ENCODE peak calls at places on chromosomes 4 and X, in eight cellular contexts. L is ovary; F is GM23338; E is pancreas; V is naive thymus-derived CD4-positive, alpha-beta T cell; J is adrenal gland; D is left ventricle myocardium inferior; P is mammary epithelial cell. Z is an unnamed sample.

GRCh38 chrX:45295587-45295986 is 94.9 kb upstream of the DIPK2B start:
- DNase-seq in P (peak; percentile 46), L (no peak), J (no peak), V (no peak), D (no peak), E (no peak), F (no peak), Z (no peak)

GRCh38 chr4:152310223-152310622 is 225.7 kb downstream of the FBXW7 start:
- DNase-seq in V (no peak), P (peak; percentile 85), D (no peak), L (no peak), F (peak; percentile 37), E (no peak), J (no peak), Z (no peak)

GRCh38 chr4:30716671-30717207 is 3.4 kb upstream of the PCDH7 start:
- DNase-seq in V (no peak), D (no peak), J (no peak), P (peak; percentile 20), F (peak; percentile 57), L (no peak), E (no peak), Z (no peak)

GRCh38 chr4:5640096-5640495 is 68.3 kb downstream of the EVC2 start:
- DNase-seq in F (no peak), J (no peak), L (no peak), V (no peak), D (no peak), P (no peak), E (no peak), Z (no peak)

GRCh38 chr4:73432169-73433000 is 3.6 kb upstream of the AFP start:
- DNase-seq in V (no peak), E (no peak), P (no peak), L (no peak), J (no peak), D (no peak), F (no peak), Z (no peak)

GRCh38 chr4:35711127-35711526 is 533.2 kb downstream of the ARAP2 start:
- DNase-seq in E (no peak), F (no peak), L (no peak), D (no peak), P (no peak), J (no peak), V (no peak), Z (no peak)

GRCh38 chrX:124217289-124218251 is 114.9 kb upstream of the TEX13D start:
- DNase-seq in P (peak; percentile 83), D (no peak), J (no peak), L (no peak), E (no peak), V (peak; percentile 84), F (peak; percentile 42), Z (no peak)

GRCh38 chrX:2894885-2895292 is 34.2 kb downstream of the ARSD start:
- DNase-seq in J (peak; percentile 27), V (no peak), L (no peak), F (no peak), D (no peak), E (peak; percentile 36), P (no peak), Z (no peak)

GRCh38 chr4:151176711-151177110 is 77.3 kb downstream of the RPS3A start:
- DNase-seq in E (no peak), F (no peak), P (no peak), J (no peak), L (no peak), D (no peak), V (no peak), Z (no peak)

GRCh38 chrX:118272237-118272636 is 73.7 kb upstream of the WDR44 start:
- DNase-seq in D (no peak), J (no peak), L (no peak), P (peak; percentile 27), E (no peak), V (no peak), F (no peak), Z (no peak)

GRCh38 chr4:99762728-99763127 is 53.9 kb upstream of the DAPP1 start:
- DNase-seq in D (no peak), E (no peak), J (no peak), P (no peak), V (no peak), L (no peak), F (no peak), Z (no peak)

GRCh38 chr4:40087799-40088366 is 31.2 kb downstream of the N4BP2 start:
- DNase-seq in L (no peak), V (no peak), D (no peak), P (no peak), J (no peak), E (no peak), F (no peak), Z (no peak)

GRCh38 chr4:6324999-6325790 is 55.5 kb downstream of the WFS1 start:
- DNase-seq in V (no peak), E (no peak), P (peak; percentile 23), D (peak; percentile 34), F (peak; percentile 28), L (no peak), J (no peak), Z (peak; percentile 82)

GRCh38 chr4:81164623-81165416 is 50.2 kb downstream of the PRKG2 start:
- DNase-seq in L (no peak), J (no peak), V (no peak), P (peak; percentile 96), D (no peak), E (no peak), F (no peak), Z (no peak)

GRCh38 chr4:135256111-135256510 is 1054.5 kb upstream of the PABPC4L start:
- DNase-seq in F (no peak), L (no peak), J (no peak), D (no peak), V (no peak), P (no peak), E (no peak), Z (no peak)

GRCh38 chr4:186104114-186104894 is at the start of gene FAM149A:
- DNase-seq in F (peak; percentile 83), L (peak; percentile 51), J (peak; percentile 43), P (peak; percentile 3), D (peak; percentile 24), V (peak; percentile 17), E (peak; percentile 85), Z (peak; percentile 88)

GRCh38 chrX:46704767-46705386 is 54.0 kb downstream of the SLC9A7 start:
- DNase-seq in L (no peak), P (peak; percentile 66), F (no peak), D (no peak), V (no peak), J (no peak), E (no peak), Z (no peak)

GRCh38 chr4:90165883-90166282 is 38.7 kb downstream of the CCSER1 start:
- DNase-seq in J (no peak), P (no peak), V (no peak), F (no peak), D (no peak), E (no peak), L (no peak), Z (no peak)

GRCh38 chr4:52670121-52670520 is 11.0 kb upstream of the USP46 start:
- DNase-seq in L (no peak), J (no peak), F (no peak), E (no peak), P (peak; percentile 63), V (no peak), D (no peak), Z (no peak)

GRCh38 chrX:47936224-47936939 is 67.4 kb downstream of the ZNF182 start:
- DNase-seq in D (no peak), F (peak; percentile 57), P (no peak), E (no peak), J (no peak), V (peak; percentile 9), L (no peak), Z (no peak)
- H3K27ac ChIP-seq in D (no peak overlapping the region), F (no peak overlapping the region), P (no peak overlapping the region), E (no peak overlapping the region), J (no peak overlapping the region), V (peak overlapping the region; percentile 21), L (no peak overlapping the region), Z (no peak overlapping the region)

GRCh38 chr4:37629713-37630112 is 56.5 kb downstream of the RELL1 start:
- DNase-seq in F (no peak), V (no peak), L (no peak), D (no peak), J (no peak), P (no peak), E (no peak), Z (no peak)

GRCh38 chr4:37623940-37624339 is 62.2 kb downstream of the RELL1 start:
- DNase-seq in F (no peak), V (no peak), E (no peak), J (no peak), L (no peak), D (no peak), P (no peak), Z (no peak)

GRCh38 chr4:37625499-37625898 is 60.7 kb downstream of the RELL1 start:
- DNase-seq in E (no peak), V (no peak), L (no peak), F (no peak), P (no peak), J (no peak), D (no peak), Z (no peak)

GRCh38 chr4:37628977-37629609 is 57.1 kb downstream of the RELL1 start:
- DNase-seq in P (peak; percentile 60), F (no peak), J (peak; percentile 59), V (no peak), E (no peak), L (no peak), D (no peak), Z (no peak)

DNA sequence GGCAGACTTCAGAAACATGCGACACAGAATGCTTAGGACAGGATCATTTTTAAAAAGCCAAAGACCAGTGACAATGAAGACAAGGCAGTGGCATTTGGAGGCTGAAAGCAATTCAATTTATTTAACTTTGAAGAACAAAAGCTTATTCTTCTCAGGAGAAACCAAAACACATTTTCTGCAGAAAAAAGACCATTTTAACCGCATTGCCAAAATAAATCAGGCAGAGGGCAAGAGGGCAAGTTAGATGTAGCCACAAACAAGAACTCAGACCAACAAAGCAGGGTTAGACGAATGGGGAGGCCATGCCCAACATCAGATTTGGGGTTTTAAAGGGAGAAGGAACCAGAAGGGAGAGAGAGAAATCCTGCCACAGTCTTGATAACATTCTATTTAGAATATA is 58.9 kb downstream of the RELL1 start:
- DNase-seq in L (no peak), D (no peak), E (no peak), F (no peak), V (no peak), J (no peak), P (no peak), Z (no peak)
- H3K27me3 ChIP-seq in L (no peaks in the 10 kb centered on the region), D (no peaks in the 10 kb centered on the region), E (no peaks in the 10 kb centered on the region), F (no peaks in the 10 kb centered on the region), V (no peaks in the 10 kb centered on the region), J (no peaks in the 10 kb centered on the region), P (no peaks in the 10 kb centered on the region), Z (no peaks in the 10 kb centered on the region)

GRCh38 chrX:130649738-130650137 is 248.0 kb downstream of the RBMX2 start:
- DNase-seq in D (no peak), V (no peak), F (no peak), J (no peak), E (no peak), L (no peak), P (no peak), Z (no peak)

GRCh38 chrX:130647468-130647867 is 245.7 kb downstream of the RBMX2 start:
- DNase-seq in L (no peak), J (no peak), P (no peak), F (no peak), E (no peak), D (no peak), V (no peak), Z (no peak)

GRCh38 chrX:130645955-130646583 is 244.3 kb downstream of the RBMX2 start:
- DNase-seq in D (peak; percentile 44), J (no peak), E (no peak), V (no peak), L (no peak), P (no peak), F (no peak), Z (no peak)
- H3K27ac ChIP-seq in D (no peak overlapping the region), J (no peak overlapping the region), E (no peak overlapping the region), V (no peak overlapping the region), L (no peak overlapping the region), P (no peak overlapping the region), F (no peak overlapping the region), Z (no peak overlapping the region)

GRCh38 chr4:8874003-8874895 is 2.6 kb upstream of the HMX1 start:
- DNase-seq in J (no peak), D (no peak), F (no peak), P (no peak), L (no peak), V (no peak), E (no peak), Z (no peak)
- H3K27me3 ChIP-seq in J (peaks cover 71% of the 10 kb centered on the region), D (peaks cover 100% of the 10 kb centered on the region), F (peaks cover 97% of the 10 kb centered on the region), P (peaks cover 52% of the 10 kb centered on the region), L (no peaks in the 10 kb centered on the region), V (no peaks in the 10 kb centered on the region), E (peaks cover 4% of the 10 kb centered on the region), Z (peaks cover 100% of the 10 kb centered on the region)

Z was measured in left lung.